ENCODE peak calls at places on chromosome 10, in seven cellular contexts. M, B, Z, S, K, A and W are unnamed samples.

GRCh38 chr10:93773120-93773519 is 15.4 kb downstream of the LGI1 start:
- DNase-seq in M (no peak), B (no peak), Z (no peak), S (no peak), K (no peak), A (no peak), W (no peak)

GRCh38 chr10:12587408-12587807 is 238.1 kb downstream of the CAMK1D start:
- DNase-seq in M (no peak), B (no peak), Z (no peak), S (no peak), K (no peak), A (no peak), W (no peak)

GRCh38 chr10:63133787-63134557 is 844 bp downstream of the NRBF2 start:
- DNase-seq in M (no peak), B (peak; percentile 63), Z (peak; percentile 9), S (peak; percentile 78), K (no peak), A (no peak), W (peak; percentile 25)

GRCh38 chr10:125094111-125094705 is 66.2 kb downstream of the CTBP2 start:
- DNase-seq in M (no peak), B (no peak), Z (no peak), S (no peak), K (no peak), A (no peak), W (no peak)

GRCh38 chr10:21989453-21990154 is 13.9 kb downstream of the DNAJC1 start:
- DNase-seq in M (peak; percentile 12), B (peak; percentile 66), Z (peak; percentile 56), S (peak; percentile 75), K (peak; percentile 67), A (peak; percentile 75), W (peak; percentile 35)

GRCh38 chr10:111148025-111148424 is 71.2 kb downstream of the ADRA2A start:
- DNase-seq in M (no peak), B (no peak), Z (no peak), S (no peak), K (no peak), A (no peak), W (no peak)

GRCh38 chr10:105187243-105187642 is 546.2 kb downstream of the SORCS3 start:
- DNase-seq in M (no peak), B (no peak), Z (no peak), S (no peak), K (no peak), A (no peak), W (no peak)

GRCh38 chr10:43254199-43254730 is 12.6 kb downstream of the RASGEF1A start:
- DNase-seq in M (no peak), B (no peak), Z (no peak), S (no peak), K (no peak), A (no peak), W (no peak)

GRCh38 chr10:132143162-132143561 is 43.6 kb upstream of the DPYSL4 start:
- DNase-seq in M (no peak), B (peak; percentile 34), Z (no peak), S (no peak), K (no peak), A (no peak), W (no peak)

GRCh38 chr10:123772645-123773508 is 106.7 kb downstream of the GPR26 start:
- DNase-seq in M (no peak), B (no peak), Z (peak; percentile 3), S (peak; percentile 28), K (no peak), A (no peak), W (no peak)

GRCh38 chr10:48390005-48390871 is 83.8 kb downstream of the MAPK8 start:
- DNase-seq in M (no peak), B (no peak), Z (no peak), S (no peak), K (no peak), A (no peak), W (no peak)

GRCh38 chr10:114629824-114630430 is 28.1 kb downstream of the ABLIM1 start:
- DNase-seq in M (no peak), B (peak; percentile 58), Z (no peak), S (no peak), K (no peak), A (no peak), W (no peak)

GRCh38 chr10:113362645-113363091 is 190.2 kb upstream of the HABP2 start:
- DNase-seq in M (no peak), B (peak; percentile 66), Z (no peak), S (no peak), K (no peak), A (no peak), W (peak; percentile 53)

GRCh38 chr10:30528427-30528782 is 94.4 kb downstream of the MAP3K8 start:
- DNase-seq in M (no peak), B (no peak), Z (no peak), S (peak; percentile 39), K (no peak), A (no peak), W (no peak)